ENCODE peak calls at places on chromosomes 2 and 18, in five cellular contexts. K, U, F, M and J are unnamed samples.

GRCh38 chr2:37872192-37872545 is 52.9 kb upstream of the RMDN2 start:
- DNase-seq in K (no peak), U (no peak), F (no peak), M (no peak), J (no peak)

GRCh38 chr2:209579236-209579749 is 155.4 kb downstream of the MAP2 start:
- DNase-seq in K (peak), U (no peak), F (peak), M (no peak), J (no peak)

GRCh38 chr2:177430425-177430824 is 37.9 kb downstream of the AGPS start:
- DNase-seq in K (no peak), U (no peak), F (no peak), M (no peak), J (no peak)

GRCh38 chr2:147345246-147345645 is 499.6 kb upstream of the ACVR2A start:
- DNase-seq in K (no peak), U (no peak), F (no peak), M (no peak), J (no peak)

GRCh38 chr2:194815475-194815874 is 841.6 kb upstream of the SLC39A10 start:
- DNase-seq in K (no peak), U (no peak), F (no peak), M (no peak), J (no peak)

GRCh38 chr2:239778042-239778811 is 246.9 kb downstream of the NDUFA10 start:
- DNase-seq in K (no peak), U (no peak), F (no peak), M (no peak), J (no peak)

GRCh38 chr2:199716807-199717586 is 134.0 kb downstream of the FTCDNL1 start:
- DNase-seq in K (no peak), U (no peak), F (no peak), M (no peak), J (peak)

GRCh38 chr18:48948112-48949050 is 2.4 kb downstream of the SMAD7 start:
- DNase-seq in K (peak), U (peak), F (no peak), M (no peak), J (peak)

GRCh38 chr2:215416656-215417055 is 19.2 kb downstream of the FN1 start:
- DNase-seq in K (no peak), U (no peak), F (no peak), M (no peak), J (no peak)

GRCh38 chr18:63025251-63025710 is 294.3 kb downstream of the BCL2 start:
- DNase-seq in K (peak), U (no peak), F (no peak), M (no peak), J (no peak)

GRCh38 chr18:7300971-7301553 is 70.2 kb downstream of the LRRC30 start:
- DNase-seq in K (no peak), U (no peak), F (no peak), M (no peak), J (peak)

GRCh38 chr2:237859082-237859433 is 365 bp upstream of the RAMP1 start:
- DNase-seq in K (no peak), U (no peak), F (no peak), M (no peak), J (no peak)

GRCh38 chr18:11937874-11938478 is 29.9 kb upstream of the MPPE1 start:
- DNase-seq in K (peak), U (peak), F (peak), M (peak), J (peak)

GRCh38 chr18:21074336-21075323 is 37.0 kb downstream of the ROCK1 start:
- DNase-seq in K (no peak), U (no peak), F (no peak), M (no peak), J (no peak)

GRCh38 chr18:48959921-48960920 is 9.5 kb upstream of the SMAD7 start:
- DNase-seq in K (peak), U (no peak), F (no peak), M (no peak), J (no peak)

GRCh38 chr2:102789349-102790085 is 27.7 kb downstream of the TMEM182 start:
- DNase-seq in K (no peak), U (no peak), F (no peak), M (no peak), J (no peak)

GRCh38 chr2:232137346-232137745 is 175.8 kb downstream of the DIS3L2 start:
- DNase-seq in K (no peak), U (no peak), F (no peak), M (no peak), J (no peak)

GRCh38 chr2:20282916-20283592 is 58.1 kb upstream of the SDC1 start:
- DNase-seq in K (no peak), U (no peak), F (no peak), M (no peak), J (no peak)

GRCh38 chr2:216057688-216058193 is 23.9 kb downstream of the PECR start:
- DNase-seq in K (no peak), U (no peak), F (no peak), M (peak), J (no peak)

GRCh38 chr2:238863749-238864206 is 15.9 kb downstream of the TWIST2 start:
- DNase-seq in K (no peak), U (no peak), F (no peak), M (no peak), J (no peak)

GRCh38 chr18:49813071-49813320 is 337 bp downstream of the ACAA2 start:
- DNase-seq in K (peak), U (peak), F (no peak), M (no peak), J (peak)

GRCh38 chr2:69978157-69978904 is 16.9 kb upstream of the ASPRV1 start:
- DNase-seq in K (no peak), U (peak), F (no peak), M (no peak), J (no peak)

GRCh38 chr18:36529747-36530146 is 232.2 kb downstream of the FHOD3 start:
- DNase-seq in K (no peak), U (no peak), F (no peak), M (no peak), J (no peak)

GRCh38 chr18:36527025-36527424 is 229.5 kb downstream of the FHOD3 start:
- DNase-seq in K (no peak), U (no peak), F (no peak), M (no peak), J (no peak)

GRCh38 chr18:36525913-36526312 is 228.4 kb downstream of the FHOD3 start:
- DNase-seq in K (no peak), U (no peak), F (no peak), M (no peak), J (no peak)

GRCh38 chr18:36526611-36527010 is 229.1 kb downstream of the FHOD3 start:
- DNase-seq in K (no peak), U (no peak), F (no peak), M (no peak), J (no peak)

DNA sequence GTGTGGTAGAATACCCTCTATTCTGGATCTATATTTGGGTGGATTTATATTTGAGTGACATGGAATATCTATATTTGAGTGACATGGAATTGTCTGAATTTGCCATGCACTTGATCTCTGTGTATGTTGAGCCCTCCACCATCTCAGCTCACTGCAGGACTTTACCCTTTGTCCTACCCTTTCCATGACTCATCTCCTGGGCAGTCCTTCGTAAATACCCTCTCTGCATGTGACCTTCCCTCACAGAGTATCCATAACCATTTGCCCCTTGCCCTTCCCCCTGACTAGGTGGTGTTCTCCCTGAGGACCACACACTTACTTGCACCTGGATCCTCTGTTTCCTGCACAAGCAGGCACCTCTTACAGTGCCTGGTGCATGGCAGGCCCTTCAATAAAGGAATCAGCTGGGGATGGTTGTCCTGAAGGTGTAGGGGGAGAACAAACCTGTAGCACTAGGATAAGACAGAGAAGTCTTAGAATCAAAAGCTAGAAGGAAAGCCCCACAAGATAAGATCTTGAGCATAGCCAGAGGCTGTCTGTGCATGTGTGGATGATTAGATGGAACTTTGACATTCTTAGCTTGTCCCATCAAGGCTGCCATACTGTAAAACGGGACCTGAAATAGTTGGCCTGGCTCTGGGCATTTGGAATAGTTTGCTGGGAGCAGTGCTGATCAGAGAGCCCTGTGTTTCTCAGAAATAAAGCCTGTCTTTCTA is 230.4 kb downstream of the FHOD3 start:
- DNase-seq in K (no peak), U (no peak), F (no peak), M (no peak), J (peak)
- TF ChIP-seq ATF2 in K (no peak), U (no peak), F (no peak), M (no peak), J (no peak)

DNA sequence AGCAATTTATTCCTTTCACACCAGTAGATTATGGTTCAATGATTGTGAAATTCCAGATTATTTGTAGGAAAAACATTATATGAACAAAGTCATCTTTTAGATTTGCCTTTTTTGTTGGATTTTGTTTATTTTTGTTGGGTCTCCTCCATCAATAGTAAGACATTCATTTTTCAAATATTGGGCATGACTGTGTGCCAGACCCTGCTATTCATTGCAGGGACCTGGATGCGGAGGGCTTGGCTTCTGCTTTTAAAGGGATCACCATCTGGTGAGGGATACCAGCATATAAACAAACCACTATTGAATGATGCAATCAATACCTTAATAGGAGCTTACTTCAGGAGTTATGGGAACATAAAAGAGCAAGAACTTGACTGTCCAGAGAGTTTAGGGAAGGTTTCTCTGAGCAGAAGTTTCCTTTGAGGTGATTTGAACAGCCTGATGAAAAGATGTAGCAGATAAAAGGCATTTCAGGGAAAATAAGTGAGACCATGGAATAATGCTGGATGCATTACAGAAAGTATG is 486.7 kb downstream of the EPHA4 start:
- DNase-seq in K (no peak), U (no peak), F (no peak), M (no peak), J (no peak)
- TF ChIP-seq ATF2 in K (no peak), U (no peak), F (no peak), M (no peak), J (no peak)

GRCh38 chr2:227430644-227431043 is 41.3 kb upstream of the AGFG1 start:
- DNase-seq in K (no peak), U (no peak), F (no peak), M (no peak), J (peak)
- TF ChIP-seq ATF2 in K (no peak), U (no peak), F (no peak), M (no peak), J (no peak)

GRCh38 chr2:107197601-107198000 is 311.6 kb upstream of the ST6GAL2 start:
- DNase-seq in K (no peak), U (no peak), F (no peak), M (no peak), J (no peak)
- TF ChIP-seq ATF2 in K (no peak), U (no peak), F (no peak), M (no peak), J (no peak)

GRCh38 chr2:111678651-111679050 is 205.3 kb downstream of the ANAPC1 start:
- DNase-seq in K (no peak), U (no peak), F (no peak), M (no peak), J (no peak)
- TF ChIP-seq ATF2 in K (no peak), U (no peak), F (no peak), M (no peak), J (no peak)

DNA sequence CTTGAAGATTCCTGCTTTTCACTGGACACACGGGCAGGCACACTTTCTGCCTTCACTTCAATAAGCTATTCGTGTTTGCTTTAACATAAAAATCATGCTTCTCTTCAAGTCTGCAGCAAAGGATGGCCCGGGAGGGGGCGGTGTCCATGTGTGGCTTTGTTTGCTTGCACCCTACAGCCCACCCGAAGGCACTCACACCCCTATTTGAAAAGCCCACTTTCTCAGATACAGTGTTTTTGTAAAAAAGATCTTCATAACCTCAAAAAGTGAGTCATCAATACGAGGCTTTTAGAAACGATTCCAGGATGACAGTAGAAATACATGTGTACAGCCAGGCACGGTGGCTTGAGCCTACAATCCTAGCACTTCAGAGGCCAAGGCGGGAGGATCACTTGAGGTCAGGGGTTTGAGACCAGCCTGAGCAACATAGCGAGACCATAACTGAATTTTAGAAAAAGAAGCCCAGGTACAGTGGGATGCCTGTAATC is 36.5 kb upstream of the HPCAL1 start:
- DNase-seq in K (peak), U (no peak), F (no peak), M (no peak), J (no peak)
- TF ChIP-seq ATF2 in K (no peak), U (no peak), F (no peak), M (no peak), J (no peak)

GRCh38 chr2:241931084-241931975 is 61.8 kb downstream of the RTP5 start:
- DNase-seq in K (no peak), U (no peak), F (no peak), M (no peak), J (no peak)
- TF ChIP-seq ATF2 in K (no peak), U (no peak), F (no peak), M (no peak), J (no peak)

DNA sequence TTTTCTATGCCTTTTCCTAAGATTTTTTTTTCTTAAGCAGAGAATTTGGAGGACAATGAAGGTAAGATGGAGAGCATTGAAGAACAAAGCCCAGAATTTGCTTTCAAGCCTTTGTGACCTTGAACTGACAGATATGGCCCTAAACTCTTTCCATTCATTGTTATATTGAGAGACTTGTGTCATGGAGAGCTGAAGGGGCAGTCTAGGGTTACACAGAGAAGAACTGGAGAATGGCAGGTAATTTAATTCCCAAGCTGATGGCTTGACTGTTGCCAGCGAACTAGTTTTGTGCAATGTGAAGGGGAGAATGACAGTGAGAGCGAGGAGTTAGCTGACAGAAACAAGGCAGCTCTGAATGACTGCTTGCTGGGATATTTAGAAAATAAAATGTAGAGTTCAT is 1344.2 kb downstream of the LRP1B start:
- DNase-seq in K (no peak), U (no peak), F (no peak), M (no peak), J (no peak)
- TF ChIP-seq ATF2 in K (no peak), U (no peak), F (no peak), M (no peak), J (no peak)